ENCODE peak calls at places on chromosomes 13 and 19, in ten cellular contexts. T is H9; W is naive thymus-derived CD4-positive, alpha-beta T cell; G is IMR-90; V is head of caudate nucleus; X is right lobe of liver; C is osteocyte; K is CD8-positive, alpha-beta memory T cell; Z is Panc1; F is Right ventricle myocardium inferior. A is an unnamed sample.
A peak's percentile ranks its signal among the peaks of the same experiment; 100 is the strongest.

GRCh38 chr13:32901994-32902780 is 114.0 kb upstream of the KL start:
- DNase-seq in T (no peak), W (no peak), G (no peak), V (no peak), X (no peak), C (no peak), K (no peak), Z (no peak), F (no peak), A (peak; percentile 52)

GRCh38 chr13:35157143-35157755 is 215.2 kb downstream of the NBEA start:
- DNase-seq in T (no peak), W (peak; percentile 31), G (peak; percentile 50), V (no peak), X (no peak), C (no peak), K (peak; percentile 13), Z (no peak), F (no peak), A (peak; percentile 79)

GRCh38 chr13:20525601-20526544 is at the start of gene CRYL1:
- DNase-seq in T (peak; percentile 45), W (peak; percentile 73), G (peak; percentile 73), V (peak; percentile 77), X (peak; percentile 90), C (no peak), K (peak; percentile 74), Z (no peak), F (peak; percentile 92), A (peak; percentile 48)

GRCh38 chr13:51125495-51126226 is 14.6 kb upstream of the C13orf42 start:
- DNase-seq in T (peak; percentile 75), W (peak; percentile 24), G (peak; percentile 54), V (peak; percentile 36), X (no peak), C (peak; percentile 78), K (peak; percentile 14), Z (peak; percentile 36), F (no peak), A (peak; percentile 62)

GRCh38 chr13:111951982-111952565 is 114.9 kb upstream of the SOX1 start:
- DNase-seq in T (peak; percentile 16), W (no peak), G (no peak), V (no peak), X (no peak), C (peak; percentile 59), K (no peak), Z (no peak), F (no peak), A (no peak)

GRCh38 chr19:23542562-23542961 is 144.4 kb downstream of the ZNF675 start:
- DNase-seq in T (no peak), W (no peak), G (no peak), V (no peak), X (no peak), C (no peak), K (no peak), Z (no peak), F (no peak), A (no peak)

GRCh38 chr13:105762096-105762495 is 773.4 kb downstream of the EFNB2 start:
- DNase-seq in T (no peak), W (no peak), G (no peak), V (no peak), X (peak; percentile 19), C (no peak), K (no peak), Z (no peak), F (no peak), A (no peak)

GRCh38 chr19:38917921-38918491 is 6.0 kb upstream of the CCER2 start:
- DNase-seq in T (no peak), W (no peak), G (no peak), V (no peak), X (peak; percentile 24), C (no peak), K (no peak), Z (no peak), F (no peak), A (no peak)

GRCh38 chr19:23999821-24000610 is 85.3 kb downstream of the ZNF726 start:
- DNase-seq in T (no peak), W (no peak), G (no peak), V (no peak), X (no peak), C (no peak), K (no peak), Z (no peak), F (no peak), A (no peak)

GRCh38 chr13:86559915-86560314 is 760.7 kb upstream of the SLITRK6 start:
- DNase-seq in T (no peak), W (no peak), G (no peak), V (no peak), X (no peak), C (no peak), K (no peak), Z (no peak), F (no peak), A (no peak)

GRCh38 chr13:40682449-40683240 is 16.2 kb upstream of the FOXO1 start:
- DNase-seq in T (no peak), W (peak; percentile 49), G (peak; percentile 35), V (no peak), X (no peak), C (no peak), K (peak; percentile 50), Z (no peak), F (no peak), A (peak; percentile 60)

GRCh38 chr13:73224708-73225107 is 165.9 kb downstream of the KLF5 start:
- DNase-seq in T (no peak), W (no peak), G (peak; percentile 30), V (no peak), X (no peak), C (no peak), K (peak; percentile 17), Z (no peak), F (no peak), A (peak; percentile 8)

GRCh38 chr19:51398096-51398704 is 7.8 kb upstream of the C19orf84 start:
- DNase-seq in T (no peak), W (peak; percentile 18), G (peak; percentile 18), V (no peak), X (no peak), C (no peak), K (no peak), Z (no peak), F (no peak), A (peak; percentile 41)

GRCh38 chr13:103573446-103573845 is 507.2 kb upstream of the SLC10A2 start:
- DNase-seq in T (no peak), W (no peak), G (no peak), V (no peak), X (no peak), C (no peak), K (no peak), Z (no peak), F (no peak), A (no peak)

GRCh38 chr19:1131718-1132552 is 28.1 kb downstream of the GPX4 start:
- DNase-seq in T (peak; percentile 73), W (peak; percentile 76), G (peak; percentile 88), V (no peak), X (peak; percentile 89), C (no peak), K (peak; percentile 83), Z (no peak), F (peak; percentile 97), A (peak; percentile 89)

GRCh38 chr13:33454844-33455256 is 169.3 kb upstream of the STARD13 start:
- DNase-seq in T (no peak), W (no peak), G (peak; percentile 36), V (no peak), X (no peak), C (no peak), K (no peak), Z (no peak), F (no peak), A (peak; percentile 89)